ENCODE peak calls at places on chromosomes 4 and X, in four cellular contexts. F is astrocyte, N is DND-41, I is A549. S is an unnamed sample. For H3K4me1, the result is how much of the 10 kb centered on the place peaks cover.

GRCh38 chr4:164441131-164441530 is 312.8 kb upstream of the SMIM31 start:
- DNase-seq in N (no peak), I (no peak), F (no peak), S (no peak)

GRCh38 chr4:155818639-155819038 is 47.4 kb downstream of the ASIC5 start:
- DNase-seq in F (no peak), I (no peak), N (no peak), S (no peak)

GRCh38 chr4:138935135-138935795 is 80.3 kb upstream of the NOCT start:
- DNase-seq in I (no peak), F (no peak), N (no peak), S (no peak)

GRCh38 chr4:155899891-155900290 is 3.6 kb upstream of the TDO2 start:
- DNase-seq in N (no peak), F (peak), I (no peak), S (no peak)

GRCh38 chr4:67292045-67292444 is 253.3 kb downstream of the CENPC start:
- DNase-seq in N (no peak), F (no peak), I (no peak), S (no peak)

GRCh38 chr4:47287735-47288134 is 175.8 kb downstream of the COMMD8 start:
- DNase-seq in I (no peak), N (no peak), F (peak), S (no peak)

GRCh38 chr4:57084360-57084759 is 25.8 kb downstream of the IGFBP7 start:
- DNase-seq in F (no peak), N (no peak), I (no peak), S (no peak)

GRCh38 chrX:15911729-15912550 is 57.3 kb upstream of the AP1S2 start:
- DNase-seq in I (peak), F (no peak), N (no peak), S (no peak)

DNA sequence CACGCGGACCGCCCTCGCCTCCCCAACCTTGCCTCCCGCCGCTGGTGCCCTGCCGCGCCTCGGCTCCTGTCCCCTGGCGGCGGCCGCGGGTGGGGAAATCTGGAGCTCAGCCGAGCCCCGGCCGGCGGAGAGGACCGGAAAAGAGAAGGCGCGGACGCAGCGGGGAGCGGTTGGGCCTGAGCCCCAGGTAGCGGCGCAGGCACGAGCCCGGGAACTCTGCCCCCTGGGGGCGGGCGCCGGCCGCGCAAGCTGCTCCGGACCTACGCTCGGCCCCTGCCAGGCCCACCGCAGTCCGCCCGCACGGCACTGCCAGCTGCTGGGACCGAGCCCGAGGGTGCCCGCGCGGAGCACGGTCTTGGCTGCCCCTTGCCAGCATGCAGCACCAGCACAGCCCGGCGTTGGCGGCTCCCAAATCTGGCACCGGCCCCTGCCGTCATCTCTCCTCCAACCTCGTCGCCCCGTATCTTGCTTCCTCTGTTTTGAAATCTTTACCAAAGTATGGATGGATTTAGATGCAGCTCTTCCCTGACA is at the start of gene PRSS12:
- DNase-seq in N (no peak), I (peak), F (peak), S (peak)
- H3K4me3 ChIP-seq in N (no peak), I (peak), F (peak), S (peak)

DNA sequence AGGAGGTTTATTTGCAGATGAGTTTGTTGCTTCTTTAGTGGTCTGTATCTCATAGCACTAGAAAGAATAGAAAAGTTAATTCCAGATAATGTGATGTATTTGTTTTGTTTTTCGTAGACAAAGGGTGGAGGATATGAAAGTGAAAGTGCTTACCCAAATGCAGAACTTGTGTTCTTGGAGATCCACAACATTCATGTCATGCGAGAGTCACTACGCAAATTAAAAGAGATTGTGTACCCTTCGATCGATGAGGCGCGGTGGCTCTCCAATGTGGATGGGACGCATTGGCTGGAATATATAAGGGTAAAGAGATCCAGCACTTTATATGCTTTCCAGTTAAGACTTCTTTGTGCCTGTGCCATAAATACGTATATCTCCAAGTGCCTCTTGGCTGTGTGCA is 43.3 kb downstream of the MTMR1 start:
- DNase-seq in F (no peak), N (no peak), I (no peak), S (no peak)
- H3K27ac ChIP-seq in F (no peak), N (no peak), I (no peak), S (no peak)

GRCh38 chr4:153572609-153573008 is 106.4 kb downstream of the TMEM131L start:
- DNase-seq in N (no peak), F (no peak), I (no peak), S (no peak)
- H3K4me1 ChIP-seq in N (half or more), F (under half), I (under half), S (under half)

GRCh38 chr4:180767330-180767729 is 1475.9 kb upstream of the TENM3 start:
- DNase-seq in I (no peak), N (no peak), F (no peak), S (no peak)
- H3K4me3 ChIP-seq in I (no peak), N (no peak), F (no peak), S (no peak)

GRCh38 chr4:107691378-107691777 is 28.7 kb downstream of the PAPSS1 start:
- DNase-seq in I (no peak), N (no peak), F (no peak), S (no peak)
- H3K27ac ChIP-seq in I (no peak), N (no peak), F (no peak), S (no peak)

DNA sequence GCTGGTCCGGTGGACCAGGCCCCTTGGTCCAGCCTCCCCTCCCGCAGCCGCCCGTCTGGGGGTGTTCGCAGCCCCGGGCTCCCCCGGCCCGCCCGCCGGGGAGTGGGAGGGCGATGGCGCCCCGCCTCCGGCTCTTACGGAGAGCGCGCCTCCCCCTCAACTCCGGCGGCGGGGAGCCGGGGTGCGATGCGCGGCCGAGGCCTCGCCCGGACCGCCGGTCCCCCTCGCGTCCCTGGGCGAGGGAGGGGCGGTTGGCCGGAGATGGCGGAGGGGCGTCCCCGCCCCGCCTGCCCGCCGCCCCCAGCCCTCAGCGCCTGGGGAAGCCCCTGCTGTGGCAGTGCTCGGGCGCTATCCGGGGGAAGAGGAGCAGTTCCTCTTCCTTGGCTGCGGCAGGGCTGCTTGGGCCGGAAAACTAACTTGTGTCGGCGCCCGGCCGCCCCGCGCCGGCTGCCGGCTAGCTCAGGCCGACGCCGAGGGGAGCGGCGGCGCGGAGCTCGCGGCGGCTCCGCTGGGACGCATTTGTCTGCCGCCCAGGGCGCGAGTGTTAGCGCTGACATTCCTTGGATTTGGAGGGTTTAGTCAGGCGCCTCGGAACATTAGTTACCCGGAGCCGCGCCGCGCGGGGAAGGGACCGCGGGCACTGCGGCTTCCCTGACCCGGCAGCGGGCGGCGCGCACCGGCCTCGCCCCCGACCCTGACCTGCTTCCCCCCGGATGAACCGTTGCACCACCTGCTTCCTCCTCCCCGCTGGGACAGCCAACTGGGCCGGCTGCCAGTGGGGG is 1.0 kb downstream of the GALNT7 start:
- DNase-seq in I (peak), F (peak), N (peak), S (peak)
- H3K4me1 ChIP-seq in I (under half), F (under half), N (half or more), S (under half)

GRCh38 chr4:168830777-168831512 is 179.1 kb downstream of the CBR4 start:
- DNase-seq in N (no peak), I (no peak), F (no peak), S (no peak)
- H3K4me3 ChIP-seq in N (no peak), I (peak), F (peak), S (no peak)

DNA sequence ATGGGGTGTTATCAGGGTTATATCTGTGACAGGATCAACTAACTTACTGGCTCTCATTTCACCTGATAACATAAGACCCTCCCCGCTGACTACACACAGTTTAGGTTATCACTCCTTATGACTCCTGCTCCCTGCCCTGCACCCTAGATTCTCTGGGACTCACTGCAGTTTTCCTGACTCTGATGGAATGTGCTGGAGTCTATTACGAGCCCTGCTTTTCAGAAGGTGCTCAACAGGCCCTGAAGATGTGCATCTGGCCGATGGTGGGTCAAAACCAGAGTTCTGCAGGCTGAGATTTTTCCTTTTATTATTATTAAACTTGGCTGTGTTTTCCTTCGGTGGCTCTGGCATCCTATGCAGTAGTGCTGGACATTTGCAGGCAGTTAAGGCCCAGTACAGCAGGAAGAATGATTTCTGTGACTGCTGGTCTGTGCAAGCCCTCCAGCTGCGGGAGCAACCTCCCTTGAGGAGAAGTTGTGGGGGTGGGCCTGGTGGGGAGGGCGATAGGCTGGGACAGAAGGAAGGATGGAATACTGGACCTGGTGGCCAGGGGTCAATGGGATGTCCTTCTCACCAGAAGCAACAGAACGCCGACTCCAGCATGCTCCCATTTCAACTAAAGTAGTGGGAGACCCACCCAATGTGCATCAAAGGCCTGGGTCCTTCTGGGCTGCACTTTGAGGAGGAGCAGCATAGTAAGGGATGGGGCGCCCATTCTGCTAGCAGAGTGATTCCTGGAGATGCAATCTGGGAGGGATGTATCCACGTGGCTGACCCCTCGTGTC is 11.0 kb downstream of the SOD3 start:
- DNase-seq in F (no peak), N (no peak), I (no peak), S (no peak)
- H3K27ac ChIP-seq in F (no peak), N (no peak), I (no peak), S (no peak)

GRCh38 chrX:129755779-129756650 is 17.2 kb downstream of the XPNPEP2 start:
- DNase-seq in N (peak), F (no peak), I (no peak), S (peak)
- H3K4me1 ChIP-seq in N (half or more), F (under half), I (under half), S (half or more)

S was measured in CD8-positive, alpha-beta memory T cell.